ENCODE peak calls at places on chromosomes 11 and 22, in ten cellular contexts. One of them, this sample, is unnamed.

GRCh38 chr11:78034623-78035022 is 11.5 kb upstream of the KCTD14 start:
- DNase-seq in Panc1: no peak
- DNase-seq in transverse colon: no peak
- DNase-seq in K562: peak
- DNase-seq in spleen: no peak
- DNase-seq in upper lobe of left lung: no peak
- DNase-seq in sigmoid colon: no peak
- DNase-seq in GM23338: peak
- DNase-seq in SK-N-SH: no peak
- DNase-seq in HCT116: no peak
- DNase-seq in this sample: no peak

GRCh38 chr11:127054153-127054552 is 53.6 kb upstream of the KIRREL3 start:
- DNase-seq in Panc1: no peak
- DNase-seq in transverse colon: no peak
- DNase-seq in K562: no peak
- DNase-seq in spleen: no peak
- DNase-seq in upper lobe of left lung: no peak
- DNase-seq in sigmoid colon: no peak
- DNase-seq in GM23338: no peak
- DNase-seq in SK-N-SH: no peak
- DNase-seq in HCT116: no peak
- DNase-seq in this sample: no peak

GRCh38 chr11:32839308-32839707 is 9.6 kb downstream of the PRRG4 start:
- DNase-seq in Panc1: no peak
- DNase-seq in transverse colon: no peak
- DNase-seq in K562: no peak
- DNase-seq in spleen: no peak
- DNase-seq in upper lobe of left lung: no peak
- DNase-seq in sigmoid colon: no peak
- DNase-seq in GM23338: no peak
- DNase-seq in SK-N-SH: no peak
- DNase-seq in HCT116: no peak
- DNase-seq in this sample: no peak

GRCh38 chr22:50699001-50699753 is 26.6 kb downstream of the SHANK3 start:
- DNase-seq in Panc1: no peak
- DNase-seq in transverse colon: no peak
- DNase-seq in K562: no peak
- DNase-seq in spleen: peak
- DNase-seq in upper lobe of left lung: no peak
- DNase-seq in sigmoid colon: peak
- DNase-seq in GM23338: no peak
- DNase-seq in SK-N-SH: no peak
- DNase-seq in HCT116: no peak
- DNase-seq in this sample: no peak

GRCh38 chr11:113237261-113237660 is 77.1 kb upstream of the TTC12 start:
- DNase-seq in Panc1: no peak
- DNase-seq in transverse colon: no peak
- DNase-seq in K562: no peak
- DNase-seq in spleen: no peak
- DNase-seq in upper lobe of left lung: no peak
- DNase-seq in sigmoid colon: no peak
- DNase-seq in GM23338: no peak
- DNase-seq in SK-N-SH: no peak
- DNase-seq in HCT116: no peak
- DNase-seq in this sample: no peak

GRCh38 chr11:43546561-43547410 is 133.8 kb upstream of the HSD17B12 start:
- DNase-seq in Panc1: no peak
- DNase-seq in transverse colon: no peak
- DNase-seq in K562: no peak
- DNase-seq in spleen: no peak
- DNase-seq in upper lobe of left lung: peak
- DNase-seq in sigmoid colon: no peak
- DNase-seq in GM23338: no peak
- DNase-seq in SK-N-SH: no peak
- DNase-seq in HCT116: no peak
- DNase-seq in this sample: no peak

GRCh38 chr11:126963603-126964353 is 36.8 kb downstream of the KIRREL3 start:
- DNase-seq in Panc1: no peak
- DNase-seq in transverse colon: peak
- DNase-seq in K562: no peak
- DNase-seq in spleen: no peak
- DNase-seq in upper lobe of left lung: no peak
- DNase-seq in sigmoid colon: no peak
- DNase-seq in GM23338: no peak
- DNase-seq in SK-N-SH: no peak
- DNase-seq in HCT116: no peak
- DNase-seq in this sample: no peak

GRCh38 chr11:19811391-19811790 is 98.8 kb downstream of the NAV2 start:
- DNase-seq in Panc1: no peak
- DNase-seq in transverse colon: no peak
- DNase-seq in K562: no peak
- DNase-seq in spleen: no peak
- DNase-seq in upper lobe of left lung: no peak
- DNase-seq in sigmoid colon: no peak
- DNase-seq in GM23338: no peak
- DNase-seq in SK-N-SH: peak
- DNase-seq in HCT116: no peak
- DNase-seq in this sample: no peak

GRCh38 chr11:29051935-29052334 is 943.7 kb downstream of the METTL15 start:
- DNase-seq in Panc1: no peak
- DNase-seq in transverse colon: no peak
- DNase-seq in K562: no peak
- DNase-seq in spleen: no peak
- DNase-seq in upper lobe of left lung: no peak
- DNase-seq in sigmoid colon: no peak
- DNase-seq in GM23338: no peak
- DNase-seq in SK-N-SH: no peak
- DNase-seq in HCT116: no peak
- DNase-seq in this sample: no peak

GRCh38 chr11:105189586-105189985 is 50.0 kb upstream of the CARD18 start:
- DNase-seq in Panc1: no peak
- DNase-seq in transverse colon: no peak
- DNase-seq in K562: no peak
- DNase-seq in spleen: no peak
- DNase-seq in upper lobe of left lung: no peak
- DNase-seq in sigmoid colon: no peak
- DNase-seq in GM23338: no peak
- DNase-seq in SK-N-SH: no peak
- DNase-seq in HCT116: no peak
- DNase-seq in this sample: peak

GRCh38 chr11:74696932-74697687 is 34.1 kb downstream of the CHRDL2 start:
- DNase-seq in Panc1: no peak
- DNase-seq in transverse colon: peak
- DNase-seq in K562: peak
- DNase-seq in spleen: peak
- DNase-seq in upper lobe of left lung: no peak
- DNase-seq in sigmoid colon: peak
- DNase-seq in GM23338: peak
- DNase-seq in SK-N-SH: no peak
- DNase-seq in HCT116: no peak
- DNase-seq in this sample: no peak

GRCh38 chr22:39353346-39353745 is 3.6 kb downstream of the SYNGR1 start:
- DNase-seq in Panc1: no peak
- DNase-seq in transverse colon: no peak
- DNase-seq in K562: no peak
- DNase-seq in spleen: no peak
- DNase-seq in upper lobe of left lung: peak
- DNase-seq in sigmoid colon: no peak
- DNase-seq in GM23338: no peak
- DNase-seq in SK-N-SH: no peak
- DNase-seq in HCT116: no peak
- DNase-seq in this sample: no peak

GRCh38 chr22:38435010-38435409 is 20.0 kb downstream of the KCNJ4 start:
- DNase-seq in Panc1: no peak
- DNase-seq in transverse colon: no peak
- DNase-seq in K562: peak
- DNase-seq in spleen: no peak
- DNase-seq in upper lobe of left lung: no peak
- DNase-seq in sigmoid colon: no peak
- DNase-seq in GM23338: peak
- DNase-seq in SK-N-SH: no peak
- DNase-seq in HCT116: no peak
- DNase-seq in this sample: no peak

GRCh38 chr11:113293936-113294335 is 20.4 kb upstream of the TTC12 start:
- DNase-seq in Panc1: no peak
- DNase-seq in transverse colon: no peak
- DNase-seq in K562: no peak
- DNase-seq in spleen: no peak
- DNase-seq in upper lobe of left lung: no peak
- DNase-seq in sigmoid colon: no peak
- DNase-seq in GM23338: no peak
- DNase-seq in SK-N-SH: no peak
- DNase-seq in HCT116: no peak
- DNase-seq in this sample: no peak

GRCh38 chr22:24302591-24302990 is 32.0 kb downstream of the SPECC1L start:
- DNase-seq in Panc1: no peak
- DNase-seq in transverse colon: no peak
- DNase-seq in K562: no peak
- DNase-seq in spleen: no peak
- DNase-seq in upper lobe of left lung: no peak
- DNase-seq in sigmoid colon: no peak
- DNase-seq in GM23338: no peak
- DNase-seq in SK-N-SH: no peak
- DNase-seq in HCT116: no peak
- DNase-seq in this sample: no peak

GRCh38 chr11:2266586-2267305 is 3.6 kb downstream of the ASCL2 start:
- DNase-seq in Panc1: no peak
- DNase-seq in transverse colon: no peak
- DNase-seq in K562: no peak
- DNase-seq in spleen: no peak
- DNase-seq in upper lobe of left lung: peak
- DNase-seq in sigmoid colon: no peak
- DNase-seq in GM23338: no peak
- DNase-seq in SK-N-SH: no peak
- DNase-seq in HCT116: no peak
- DNase-seq in this sample: no peak

DNA sequence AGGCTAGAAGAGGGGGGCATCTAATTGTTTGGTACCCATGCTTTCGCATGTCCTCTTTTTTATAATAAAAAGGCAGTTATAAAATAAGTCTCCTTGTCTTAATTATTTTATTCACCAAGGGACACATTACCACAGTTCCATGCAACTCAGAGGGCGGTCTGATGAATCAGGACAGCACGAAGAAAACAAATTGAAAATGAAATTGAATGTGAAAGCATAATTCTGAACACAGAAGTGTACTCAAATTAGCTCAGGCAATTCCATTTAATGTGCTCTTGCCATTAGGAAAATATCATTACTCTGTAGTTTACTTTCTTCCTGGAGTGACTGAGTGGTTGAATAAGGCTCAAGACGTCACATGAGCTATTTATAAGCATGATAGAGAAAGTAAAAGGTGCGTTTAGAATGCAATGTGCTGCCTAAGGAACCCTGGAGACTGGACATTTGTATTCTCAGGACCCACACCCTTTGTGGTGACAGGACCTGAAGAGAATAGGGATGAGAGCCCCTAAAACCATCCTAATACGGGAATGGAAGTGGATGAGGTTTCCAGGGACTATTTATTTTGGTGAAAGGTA is 59.6 kb downstream of the MTNR1B start:
- DNase-seq in Panc1: no peak
- DNase-seq in transverse colon: no peak
- DNase-seq in K562: no peak
- DNase-seq in spleen: no peak
- DNase-seq in upper lobe of left lung: no peak
- DNase-seq in sigmoid colon: no peak
- DNase-seq in GM23338: no peak
- DNase-seq in SK-N-SH: no peak
- DNase-seq in HCT116: no peak
- DNase-seq in this sample: no peak
- H3K4me3 ChIP-seq in Panc1: no peak
- H3K4me3 ChIP-seq in transverse colon: no peak
- H3K4me3 ChIP-seq in K562: no peak
- H3K4me3 ChIP-seq in spleen: no peak
- H3K4me3 ChIP-seq in upper lobe of left lung: no peak
- H3K4me3 ChIP-seq in sigmoid colon: no peak
- H3K4me3 ChIP-seq in GM23338: no peak
- H3K4me3 ChIP-seq in SK-N-SH: no peak
- H3K4me3 ChIP-seq in HCT116: no peak
- H3K4me3 ChIP-seq in this sample: no peak

GRCh38 chr11:13168281-13168680 is 109.3 kb upstream of the BMAL1 start:
- DNase-seq in Panc1: no peak
- DNase-seq in transverse colon: no peak
- DNase-seq in K562: no peak
- DNase-seq in spleen: no peak
- DNase-seq in upper lobe of left lung: no peak
- DNase-seq in sigmoid colon: no peak
- DNase-seq in GM23338: no peak
- DNase-seq in SK-N-SH: no peak
- DNase-seq in HCT116: no peak
- DNase-seq in this sample: no peak
- H3K27ac ChIP-seq in Panc1: no peak
- H3K27ac ChIP-seq in transverse colon: no peak
- H3K27ac ChIP-seq in K562: no peak
- H3K27ac ChIP-seq in spleen: no peak
- H3K27ac ChIP-seq in upper lobe of left lung: no peak
- H3K27ac ChIP-seq in sigmoid colon: no peak
- H3K27ac ChIP-seq in GM23338: no peak
- H3K27ac ChIP-seq in SK-N-SH: no peak
- H3K27ac ChIP-seq in HCT116: no peak
- H3K27ac ChIP-seq in this sample: no peak

GRCh38 chr22:22787805-22788459 is 99.7 kb upstream of the IGLL5 start:
- DNase-seq in Panc1: peak
- DNase-seq in transverse colon: peak
- DNase-seq in K562: peak
- DNase-seq in spleen: peak
- DNase-seq in upper lobe of left lung: no peak
- DNase-seq in sigmoid colon: no peak
- DNase-seq in GM23338: peak
- DNase-seq in SK-N-SH: peak
- DNase-seq in HCT116: peak
- DNase-seq in this sample: peak
- TF ChIP-seq POLR2AphosphoS5 in Panc1: no peak
- TF ChIP-seq POLR2AphosphoS5 in transverse colon: no peak
- TF ChIP-seq POLR2AphosphoS5 in K562: no peak
- TF ChIP-seq POLR2AphosphoS5 in spleen: no peak
- TF ChIP-seq POLR2AphosphoS5 in upper lobe of left lung: no peak
- TF ChIP-seq POLR2AphosphoS5 in sigmoid colon: no peak
- TF ChIP-seq POLR2AphosphoS5 in GM23338: no peak
- TF ChIP-seq POLR2AphosphoS5 in SK-N-SH: no peak
- TF ChIP-seq POLR2AphosphoS5 in HCT116: no peak
- TF ChIP-seq POLR2AphosphoS5 in this sample: no peak

DNA sequence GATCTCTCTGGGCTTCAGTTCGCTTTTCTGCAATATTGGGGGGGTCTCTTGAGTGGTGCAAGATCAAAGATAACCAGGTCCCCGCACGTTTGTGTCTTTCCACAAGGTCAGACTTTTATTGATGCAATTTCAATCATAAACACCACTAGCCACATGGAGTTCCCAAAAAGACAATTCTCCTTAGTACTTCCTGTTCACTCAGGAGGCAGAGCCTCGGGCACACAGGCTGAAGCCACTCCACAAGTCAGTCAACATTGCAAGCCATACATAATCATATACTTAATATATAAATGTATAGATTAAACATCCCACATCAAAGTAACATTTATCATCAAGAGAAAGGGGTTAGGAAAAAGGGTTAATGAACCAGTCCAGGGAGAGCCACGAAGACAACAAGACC is 12.0 kb downstream of the ST14 start:
- DNase-seq in Panc1: no peak
- DNase-seq in transverse colon: no peak
- DNase-seq in K562: no peak
- DNase-seq in spleen: no peak
- DNase-seq in upper lobe of left lung: no peak
- DNase-seq in sigmoid colon: no peak
- DNase-seq in GM23338: no peak
- DNase-seq in SK-N-SH: no peak
- DNase-seq in HCT116: no peak
- DNase-seq in this sample: no peak
- H3K4me3 ChIP-seq in Panc1: no peak
- H3K4me3 ChIP-seq in transverse colon: no peak
- H3K4me3 ChIP-seq in K562: no peak
- H3K4me3 ChIP-seq in spleen: no peak
- H3K4me3 ChIP-seq in upper lobe of left lung: no peak
- H3K4me3 ChIP-seq in sigmoid colon: no peak
- H3K4me3 ChIP-seq in GM23338: no peak
- H3K4me3 ChIP-seq in SK-N-SH: no peak
- H3K4me3 ChIP-seq in HCT116: no peak
- H3K4me3 ChIP-seq in this sample: no peak